ENCODE peak calls at places on chromosome 4, in four cellular contexts. Q, G, B and X are unnamed samples.

GRCh38 chr4:40189997-40190396 is 6.8 kb upstream of the RHOH start:
- DNase-seq in Q (no peak), G (no peak), B (no peak), X (no peak)

GRCh38 chr4:100257567-100257966 is 67.3 kb upstream of the DDIT4L start:
- DNase-seq in Q (no peak), G (no peak), B (no peak), X (no peak)

GRCh38 chr4:94507708-94508107 is 56.0 kb downstream of the PDLIM5 start:
- DNase-seq in Q (no peak), G (peak; percentile 19), B (peak; percentile 23), X (no peak)

GRCh38 chr4:114694770-114695169 is 96.2 kb downstream of the UGT8 start:
- DNase-seq in Q (peak; percentile 11), G (peak; percentile 13), B (peak; percentile 12), X (peak; percentile 9)

GRCh38 chr4:88880501-88881226 is 176.3 kb downstream of the FAM13A start:
- DNase-seq in Q (no peak), G (no peak), B (no peak), X (peak; percentile 22)

GRCh38 chr4:77922158-77923094 is 59.8 kb downstream of the MRPL1 start:
- DNase-seq in Q (no peak), G (no peak), B (peak; percentile 61), X (no peak)

GRCh38 chr4:33067221-33067620 is 2347.1 kb downstream of the PCDH7 start:
- DNase-seq in Q (no peak), G (no peak), B (no peak), X (no peak)

GRCh38 chr4:96767815-96768480 is 928.1 kb downstream of the PDHA2 start:
- DNase-seq in Q (no peak), G (no peak), B (no peak), X (no peak)

GRCh38 chr4:3613980-3614730 is 81.9 kb upstream of the LRPAP1 start:
- DNase-seq in Q (no peak), G (no peak), B (peak; percentile 30), X (no peak)

GRCh38 chr4:169251291-169252235 is 19.2 kb downstream of the SH3RF1 start:
- DNase-seq in Q (no peak), G (no peak), B (peak; percentile 82), X (no peak)

GRCh38 chr4:84691170-84691691 is 108.3 kb downstream of the CDS1 start:
- DNase-seq in Q (no peak), G (no peak), B (no peak), X (no peak)

GRCh38 chr4:181647396-181648107 is 595.6 kb upstream of the TENM3 start:
- DNase-seq in Q (no peak), G (no peak), B (no peak), X (peak; percentile 25)

GRCh38 chr4:139278956-139279722 is 886 bp downstream of the MGARP start:
- DNase-seq in Q (no peak), G (no peak), B (no peak), X (peak; percentile 34)

GRCh38 chr4:154399259-154399974 is 92.2 kb downstream of the DCHS2 start:
- DNase-seq in Q (no peak), G (no peak), B (peak; percentile 10), X (no peak)

GRCh38 chr4:125572601-125573000 is 257.8 kb downstream of the FAT4 start:
- DNase-seq in Q (no peak), G (no peak), B (no peak), X (no peak)

GRCh38 chr4:26458104-26458503 is 32.2 kb downstream of the CCKAR start:
- DNase-seq in Q (no peak), G (no peak), B (no peak), X (no peak)

GRCh38 chr4:144740316-144740715 is 94.4 kb downstream of the HHIP start:
- DNase-seq in Q (no peak), G (no peak), B (no peak), X (no peak)

GRCh38 chr4:144732584-144733130 is 86.7 kb downstream of the HHIP start:
- DNase-seq in Q (no peak), G (no peak), B (no peak), X (no peak)

GRCh38 chr4:144733566-144733965 is 87.6 kb downstream of the HHIP start:
- DNase-seq in Q (no peak), G (no peak), B (no peak), X (no peak)

GRCh38 chr4:144738649-144739048 is 92.7 kb downstream of the HHIP start:
- DNase-seq in Q (no peak), G (no peak), B (no peak), X (no peak)

DNA sequence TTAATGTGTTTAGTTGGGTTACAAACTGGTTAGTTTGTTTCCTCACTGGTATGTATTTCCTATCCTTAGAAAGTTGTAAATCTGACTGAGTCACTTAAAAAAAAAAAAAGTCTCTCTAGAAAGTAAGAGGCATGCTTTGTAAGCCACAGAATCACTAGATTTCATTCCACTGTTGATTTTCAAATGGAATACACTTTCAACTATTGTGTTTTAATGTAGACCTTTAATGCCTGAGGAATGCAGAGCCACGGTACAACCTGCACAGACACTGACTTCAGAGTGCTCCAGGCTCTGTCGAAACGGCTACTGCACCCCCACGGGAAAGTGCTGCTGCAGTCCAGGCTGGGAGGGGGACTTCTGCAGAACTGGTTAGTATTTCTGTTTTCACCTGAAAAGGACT is 88.6 kb downstream of the HHIP start:
- DNase-seq in Q (no peak), G (no peak), B (no peak), X (no peak)
- TF ChIP-seq FOXM1 in Q (no peak), G (no peak), B (no peak), X (no peak)

GRCh38 chr4:87843936-87844335 is 11.2 kb downstream of the MEPE start:
- DNase-seq in Q (no peak), G (no peak), B (no peak), X (no peak)
- TF ChIP-seq SP1 in Q (no peak), G (no peak), B (no peak), X (no peak)

GRCh38 chr4:175414602-175415001 is 397.5 kb downstream of the GPM6A start:
- DNase-seq in Q (no peak), G (no peak), B (no peak), X (no peak)
- TF ChIP-seq FOXM1 in Q (no peak), G (no peak), B (no peak), X (no peak)

DNA sequence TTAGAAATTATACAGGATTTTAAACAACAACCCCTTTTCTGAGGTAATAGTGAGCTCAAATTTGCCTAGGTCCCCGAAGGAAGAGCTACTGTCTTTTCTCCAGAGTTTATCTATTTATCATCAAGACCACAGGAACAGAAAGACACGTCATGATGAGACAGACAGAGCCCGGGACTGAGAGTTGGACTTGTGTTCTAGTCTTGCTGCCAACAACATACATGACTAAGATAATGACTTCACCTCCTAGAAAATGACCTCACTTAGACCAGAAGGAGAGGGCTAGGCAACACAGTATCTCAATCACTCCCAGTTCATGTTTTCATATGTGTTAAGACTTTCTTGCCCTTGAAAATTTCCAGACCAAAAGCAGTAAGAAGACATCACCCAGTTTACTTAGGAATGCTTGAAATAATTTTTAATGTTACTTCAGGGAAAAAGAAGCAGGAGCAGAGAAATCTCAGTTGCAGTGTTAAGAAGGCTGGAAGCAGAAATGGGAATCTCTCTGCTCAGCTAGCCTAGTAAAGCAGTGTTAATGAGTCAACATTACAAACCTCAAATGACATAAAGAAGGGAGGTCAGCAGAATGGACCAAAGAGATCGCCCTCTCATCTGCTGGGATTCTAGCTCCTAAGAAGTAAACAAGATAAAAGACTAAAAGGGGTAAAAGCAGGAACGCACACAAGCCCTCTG is 24.9 kb downstream of the PDGFC start:
- DNase-seq in Q (no peak), G (no peak), B (no peak), X (no peak)
- TF ChIP-seq SP1 in Q (no peak), G (no peak), B (no peak), X (no peak)

GRCh38 chr4:69051576-69051943 is 44.7 kb upstream of the UGT2B7 start:
- DNase-seq in Q (no peak), G (no peak), B (no peak), X (no peak)

GRCh38 chr4:69058410-69059059 is 37.7 kb upstream of the UGT2B7 start:
- DNase-seq in Q (no peak), G (no peak), B (no peak), X (no peak)

GRCh38 chr4:69057620-69058409 is 38.5 kb upstream of the UGT2B7 start:
- DNase-seq in Q (no peak), G (no peak), B (peak; percentile 93), X (no peak)

GRCh38 chr4:69056921-69057562 is 39.2 kb upstream of the UGT2B7 start:
- DNase-seq in Q (no peak), G (no peak), B (no peak), X (no peak)

DNA sequence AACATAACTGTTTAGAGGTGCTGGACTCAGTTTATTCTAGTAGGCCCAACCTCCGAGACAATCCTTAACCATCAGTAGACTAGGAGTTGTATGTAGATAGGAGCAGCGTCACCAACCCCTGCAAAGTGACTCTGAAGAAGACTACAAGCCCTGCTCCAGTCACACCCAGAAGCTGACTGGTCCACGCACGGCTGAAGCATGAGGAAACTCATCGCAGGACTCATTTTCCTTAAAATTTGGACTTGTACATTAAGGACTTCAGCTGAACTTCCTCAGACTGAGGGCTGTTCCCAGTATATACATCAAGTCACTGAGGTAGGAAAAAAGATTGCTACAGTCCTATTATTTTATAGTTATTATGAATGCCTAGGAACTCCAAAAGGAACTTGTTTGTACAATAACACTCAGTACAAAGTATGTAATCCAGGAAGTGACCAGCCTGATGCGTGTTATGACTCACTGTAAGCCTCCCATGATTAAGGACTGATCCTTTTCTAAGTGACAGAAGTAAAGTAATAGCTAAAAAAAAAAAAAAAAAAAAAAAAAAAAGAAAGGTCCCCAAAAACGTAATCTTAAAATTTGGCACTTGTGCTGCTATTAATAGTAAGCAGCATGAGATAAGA is 41.6 kb upstream of the UGT2B7 start:
- DNase-seq in Q (no peak), G (no peak), B (peak; percentile 66), X (no peak)
- TF ChIP-seq FOXM1 in Q (no peak), G (no peak), B (no peak), X (no peak)

GRCh38 chr4:80614319-80614718 is 278.8 kb downstream of the CFAP299 start:
- DNase-seq in Q (no peak), G (no peak), B (no peak), X (no peak)

GRCh38 chr4:80610199-80610598 is 274.7 kb downstream of the CFAP299 start:
- DNase-seq in Q (no peak), G (no peak), B (no peak), X (no peak)

GRCh38 chr4:80608285-80608980 is 272.9 kb downstream of the CFAP299 start:
- DNase-seq in Q (no peak), G (no peak), B (no peak), X (no peak)

GRCh38 chr4:80611366-80611765 is 275.8 kb downstream of the CFAP299 start:
- DNase-seq in Q (peak; percentile 13), G (no peak), B (no peak), X (no peak)

DNA sequence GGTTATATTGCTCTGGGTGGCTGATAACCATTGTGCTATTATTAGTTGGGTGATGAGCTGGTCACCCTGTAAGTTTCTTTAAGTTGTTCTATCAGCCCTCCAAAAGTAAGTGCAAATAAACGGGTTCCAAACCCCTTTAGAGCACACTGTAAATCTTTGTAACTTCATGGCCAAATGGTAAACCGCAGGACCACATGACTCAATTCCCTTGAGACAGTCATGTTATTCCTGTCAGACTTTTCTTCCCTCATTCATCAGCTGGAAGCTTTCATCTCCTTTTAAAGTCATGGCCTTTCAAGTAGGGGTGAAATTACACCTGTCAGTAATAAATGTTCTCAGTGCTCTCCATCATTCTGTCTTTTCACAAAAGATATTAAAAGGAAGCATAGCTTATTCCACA is 275.3 kb downstream of the CFAP299 start:
- DNase-seq in Q (peak; percentile 63), G (no peak), B (no peak), X (peak; percentile 13)
- TF ChIP-seq SP1 in Q (no peak), G (no peak), B (no peak), X (no peak)

GRCh38 chr4:159283697-159284492 is 181.0 kb downstream of the RAPGEF2 start:
- DNase-seq in Q (no peak), G (no peak), B (no peak), X (no peak)
- TF ChIP-seq FOXM1 in Q (no peak), G (no peak), B (no peak), X (no peak)